ENCODE peak calls at places on chromosomes 12 and 14, in nine cellular contexts. U is MM.1S; W is neural progenitor cell; K is heart left ventricle; E is tibial nerve; F is suprapubic skin; B is lung; T is endothelial cell of umbilical vein; S is CD4-positive, alpha-beta memory T cell. G is an unnamed sample. For H3K36me3 and H3K4me1, the result is how much of the 10 kb centered on the place peaks cover.

GRCh38 chr12:6312529-6313325 is 2.2 kb downstream of the PLEKHG6 start:
- DNase-seq in U (peak), W (peak), K (no peak), E (no peak), F (no peak), B (peak), T (no peak), S (no peak), G (no peak)

GRCh38 chr12:42504049-42504448 is 85.5 kb downstream of the PRICKLE1 start:
- DNase-seq in U (no peak), W (no peak), K (peak), E (peak), F (no peak), B (no peak), T (peak), S (no peak), G (no peak)

GRCh38 chr14:66404051-66404450 is 82.1 kb upstream of the CCDC196 start:
- DNase-seq in U (no peak), W (no peak), K (no peak), E (no peak), F (no peak), B (no peak), T (no peak), S (no peak), G (no peak)

GRCh38 chr12:19223018-19223417 is 93.5 kb downstream of the PLEKHA5 start:
- DNase-seq in U (no peak), W (no peak), K (no peak), E (no peak), F (no peak), B (no peak), T (peak), S (no peak), G (peak)

GRCh38 chr14:67358914-67359313 is 690 bp downstream of the ATP6V1D start:
- DNase-seq in U (no peak), W (peak), K (no peak), E (no peak), F (no peak), B (no peak), T (no peak), S (no peak), G (no peak)

GRCh38 chr12:80837342-80837978 is 100.3 kb downstream of the LIN7A start:
- DNase-seq in U (peak), W (peak), K (peak), E (peak), F (no peak), B (no peak), T (peak), S (no peak), G (peak)

GRCh38 chr12:46450279-46450748 is 77.7 kb upstream of the SLC38A2 start:
- DNase-seq in U (no peak), W (no peak), K (peak), E (peak), F (no peak), B (peak), T (peak), S (no peak), G (no peak)

GRCh38 chr12:121839993-121840761 is 18.5 kb downstream of the HPD start:
- DNase-seq in U (no peak), W (no peak), K (no peak), E (no peak), F (no peak), B (peak), T (no peak), S (no peak), G (no peak)

GRCh38 chr14:56154321-56154720 is 36.1 kb downstream of the PELI2 start:
- DNase-seq in U (no peak), W (no peak), K (no peak), E (no peak), F (no peak), B (no peak), T (no peak), S (no peak), G (no peak)

GRCh38 chr14:23008836-23009235 is 1.1 kb downstream of the C14orf93 start:
- DNase-seq in U (peak), W (no peak), K (no peak), E (no peak), F (no peak), B (no peak), T (no peak), S (no peak), G (peak)

GRCh38 chr12:19245656-19246055 is 116.1 kb downstream of the PLEKHA5 start:
- DNase-seq in U (no peak), W (no peak), K (no peak), E (no peak), F (no peak), B (no peak), T (no peak), S (no peak), G (no peak)

GRCh38 chr12:77325505-77325904 is 260.1 kb upstream of the E2F7 start:
- DNase-seq in U (no peak), W (peak), K (no peak), E (no peak), F (no peak), B (no peak), T (no peak), S (no peak), G (no peak)

DNA sequence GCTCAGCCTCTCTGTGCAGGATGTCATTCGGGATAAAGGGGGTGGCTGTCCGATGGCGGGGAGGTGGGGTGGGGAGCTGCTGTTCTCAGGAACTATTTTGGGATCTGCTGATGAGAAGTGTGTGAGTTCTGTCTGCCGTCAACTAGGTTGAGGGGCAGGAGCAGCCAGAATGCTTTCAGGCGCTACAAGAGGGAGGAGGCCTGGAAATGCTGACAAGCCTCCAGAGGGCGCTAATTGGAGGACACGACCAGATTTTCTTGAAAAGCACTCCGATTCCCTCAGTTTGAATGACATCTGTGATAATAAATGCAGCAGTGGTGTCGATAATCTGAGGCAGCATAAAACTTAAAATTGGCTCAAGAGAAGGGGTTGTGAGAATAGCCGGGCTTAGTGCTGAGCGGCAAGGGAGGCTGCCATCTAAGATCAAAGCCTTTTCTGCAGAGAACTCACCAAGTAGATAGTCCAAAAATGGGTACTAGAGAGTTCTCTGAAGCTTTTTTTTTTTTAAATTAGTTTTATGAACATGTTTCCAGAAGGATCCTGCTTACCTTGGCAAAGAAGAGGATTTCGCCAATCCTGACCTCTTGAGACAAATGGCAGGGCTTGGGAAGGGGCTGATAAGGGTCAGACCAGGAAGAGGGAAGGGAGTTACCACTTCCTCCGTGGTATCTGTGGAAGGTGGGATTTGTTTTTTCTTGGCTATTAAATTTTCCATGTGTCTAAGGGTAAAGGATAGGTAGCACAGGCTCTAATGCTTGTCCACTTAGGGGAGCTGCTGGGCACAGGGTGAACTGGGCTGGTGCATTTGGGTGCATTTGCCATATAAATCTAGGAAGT is 94.4 kb downstream of the CRACR2A start:
- DNase-seq in U (no peak), W (peak), K (peak), E (no peak), F (no peak), B (no peak), T (peak), S (peak), G (peak)
- H3K36me3 ChIP-seq in U (under half), W (under half), K (under half), E (under half), F (under half), B (under half), T (under half), S (half or more), G (half or more)

GRCh38 chr14:64704145-64704742 is at the start of gene PLEKHG3:
- DNase-seq in U (no peak), W (peak), K (peak), E (peak), F (peak), B (peak), T (peak), S (peak), G (no peak)
- H3K4me1 ChIP-seq in U (under half), W (half or more), K (under half), E (under half), F (half or more), B (under half), T (under half), S (half or more), G (under half)

GRCh38 chr14:105456736-105457703 is 17.6 kb upstream of the CRIP2 start:
- DNase-seq in U (no peak), W (no peak), K (no peak), E (no peak), F (no peak), B (no peak), T (no peak), S (no peak), G (no peak)
- H3K4me3 ChIP-seq in U (no peak), W (no peak), K (no peak), E (no peak), F (no peak), B (no peak), T (no peak), S (no peak), G (no peak)

GRCh38 chr14:38329236-38329635 is 73.3 kb upstream of the CLEC14A start:
- DNase-seq in U (no peak), W (no peak), K (no peak), E (no peak), F (no peak), B (no peak), T (no peak), S (no peak), G (no peak)
- H3K36me3 ChIP-seq in U (under half), W (under half), K (under half), E (under half), F (under half), B (under half), T (under half), S (under half), G (under half)

GRCh38 chr12:95201056-95201670 is 16.1 kb downstream of the FGD6 start:
- DNase-seq in U (no peak), W (no peak), K (no peak), E (no peak), F (no peak), B (no peak), T (peak), S (no peak), G (no peak)

GRCh38 chr12:95197636-95198035 is 19.6 kb downstream of the FGD6 start:
- DNase-seq in U (no peak), W (no peak), K (no peak), E (no peak), F (no peak), B (no peak), T (no peak), S (no peak), G (no peak)

GRCh38 chr12:95198914-95199313 is 18.4 kb downstream of the FGD6 start:
- DNase-seq in U (no peak), W (no peak), K (no peak), E (no peak), F (no peak), B (no peak), T (no peak), S (no peak), G (no peak)

GRCh38 chr12:95202691-95203476 is 14.4 kb downstream of the FGD6 start:
- DNase-seq in U (peak), W (no peak), K (no peak), E (no peak), F (no peak), B (no peak), T (peak), S (no peak), G (no peak)

DNA sequence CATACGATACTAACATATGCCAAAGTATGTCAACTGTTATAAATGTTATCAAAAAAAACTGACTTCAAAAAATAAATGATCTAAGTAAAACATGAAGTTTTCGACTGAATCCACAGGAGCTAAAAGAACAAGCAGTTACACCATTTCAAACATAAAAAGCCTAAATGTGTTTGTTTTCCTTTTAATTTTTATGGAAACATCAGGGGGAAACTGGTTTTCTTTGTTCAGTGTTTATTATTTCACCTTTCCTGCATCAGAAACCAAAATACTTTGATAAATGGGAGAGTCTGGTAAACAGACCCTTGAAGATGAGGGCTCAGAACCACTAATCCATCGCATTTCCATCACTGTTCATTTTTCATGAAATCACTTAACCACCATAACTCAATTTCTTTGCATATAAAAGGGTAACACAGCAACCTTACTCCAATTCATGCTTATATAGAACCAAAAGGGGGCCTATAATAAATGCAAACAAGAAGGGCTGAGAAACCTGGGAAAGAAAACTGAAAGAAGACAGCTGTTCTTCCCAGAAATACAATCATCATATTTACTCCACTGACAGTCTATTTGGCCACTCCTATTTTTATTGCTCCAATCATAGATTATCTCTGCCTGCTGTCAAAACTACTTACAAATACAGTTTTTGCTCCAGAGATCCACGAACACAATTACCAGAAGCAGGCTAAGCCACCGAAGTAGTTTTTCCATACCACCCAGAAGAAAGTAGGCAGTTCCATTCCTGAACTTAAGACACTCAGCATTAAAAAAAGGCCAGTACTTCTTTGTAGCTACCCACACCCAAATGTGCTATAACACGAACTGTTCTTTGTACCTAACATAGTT is 16.9 kb downstream of the FGD6 start:
- DNase-seq in U (no peak), W (no peak), K (no peak), E (no peak), F (no peak), B (no peak), T (peak), S (no peak), G (no peak)
- H3K4me1 ChIP-seq in U (under half), W (under half), K (under half), E (under half), F (half or more), B (under half), T (under half), S (under half), G (half or more)

GRCh38 chr14:97376310-97376709 is 579.1 kb downstream of the VRK1 start:
- DNase-seq in U (no peak), W (no peak), K (no peak), E (no peak), F (no peak), B (no peak), T (no peak), S (no peak), G (no peak)
- H3K4me3 ChIP-seq in U (no peak), W (no peak), K (no peak), E (no peak), F (no peak), B (no peak), T (no peak), S (no peak), G (no peak)

GRCh38 chr12:101287357-101287756 is 7.5 kb downstream of the UTP20 start:
- DNase-seq in U (peak), W (no peak), K (no peak), E (no peak), F (no peak), B (no peak), T (no peak), S (no peak), G (no peak)
- H3K36me3 ChIP-seq in U (under half), W (under half), K (half or more), E (under half), F (half or more), B (under half), T (under half), S (under half), G (half or more)

GRCh38 chr14:20454359-20454644 is 310 bp downstream of the OSGEP start:
- DNase-seq in U (peak), W (no peak), K (no peak), E (no peak), F (peak), B (no peak), T (peak), S (peak), G (no peak)

GRCh38 chr14:20455355-20456300 is 602 bp downstream of the APEX1 start:
- DNase-seq in U (no peak), W (peak), K (no peak), E (peak), F (no peak), B (no peak), T (no peak), S (no peak), G (peak)

GRCh38 chr14:20458031-20458789 is 3.0 kb downstream of the PIP4P1 start:
- DNase-seq in U (no peak), W (no peak), K (no peak), E (no peak), F (no peak), B (no peak), T (no peak), S (no peak), G (no peak)

GRCh38 chr14:20454645-20455354 is at the start of the genes APEX1 and OSGEP:
- DNase-seq in U (peak), W (peak), K (peak), E (peak), F (peak), B (peak), T (peak), S (peak), G (peak)

GRCh38 chr14:20456971-20457370 is 1.9 kb downstream of the APEX1 start:
- DNase-seq in U (no peak), W (no peak), K (no peak), E (no peak), F (no peak), B (no peak), T (no peak), S (no peak), G (no peak)
- H3K4me1 ChIP-seq in U (under half), W (under half), K (under half), E (under half), F (under half), B (under half), T (under half), S (half or more), G (half or more)